ENCODE peak calls at places on chromosomes 16 and 17, in seven cellular contexts. P is cardiac fibroblast, Z is GM10248, A is omental fat pad, B is OCI-LY7, R is fibroblast of the aortic adventitia, D is adrenal gland. J is an unnamed sample.

GRCh38 chr17:47879028-47879585 is 16.9 kb upstream of the SP2 start:
- DNase-seq in P (peak; percentile 23), Z (no peak), A (no peak), B (no peak), R (no peak), D (no peak), J (no peak)

GRCh38 chr16:84949776-84950436 is 61.4 kb downstream of the ZDHHC7 start:
- DNase-seq in P (no peak), Z (no peak), A (no peak), B (no peak), R (no peak), D (no peak), J (no peak)

GRCh38 chr17:50562266-50563094 is 2.0 kb downstream of the CACNA1G start:
- DNase-seq in P (no peak), Z (no peak), A (no peak), B (no peak), R (no peak), D (no peak), J (no peak)

GRCh38 chr17:41496803-41497484 is 7.2 kb upstream of the KRT36 start:
- DNase-seq in P (peak; percentile 89), Z (peak; percentile 67), A (no peak), B (peak; percentile 67), R (peak; percentile 74), D (peak; percentile 49), J (peak; percentile 72)

GRCh38 chr17:1793447-1793806 is 31.6 kb downstream of the SERPINF1 start:
- DNase-seq in P (peak; percentile 11), Z (no peak), A (no peak), B (no peak), R (no peak), D (no peak), J (no peak)

GRCh38 chr17:74945543-74945942 is 9.8 kb downstream of the OTOP3 start:
- DNase-seq in P (no peak), Z (peak; percentile 76), A (no peak), B (no peak), R (no peak), D (no peak), J (no peak)

GRCh38 chr16:87536795-87537142 is 43.9 kb upstream of the ZCCHC14 start:
- DNase-seq in P (no peak), Z (no peak), A (no peak), B (no peak), R (no peak), D (no peak), J (no peak)

GRCh38 chr16:9868606-9869149 is 313.6 kb downstream of the GRIN2A start:
- DNase-seq in P (no peak), Z (no peak), A (no peak), B (no peak), R (no peak), D (no peak), J (no peak)

GRCh38 chr17:29569245-29569950 is 897 bp downstream of the TP53I13 start:
- DNase-seq in P (peak; percentile 28), Z (no peak), A (peak; percentile 22), B (no peak), R (no peak), D (peak; percentile 13), J (no peak)

GRCh38 chr17:77516902-77517301 is 376.1 kb downstream of the SEC14L1 start:
- DNase-seq in P (peak; percentile 82), Z (no peak), A (no peak), B (no peak), R (peak; percentile 55), D (no peak), J (no peak)

GRCh38 chr16:17351471-17352045 is 119.2 kb downstream of the XYLT1 start:
- DNase-seq in P (no peak), Z (no peak), A (no peak), B (no peak), R (no peak), D (no peak), J (no peak)

GRCh38 chr17:38914741-38915638 is 10.4 kb upstream of the LASP1NB start:
- DNase-seq in P (no peak), Z (no peak), A (no peak), B (no peak), R (no peak), D (no peak), J (no peak)

GRCh38 chr17:8275421-8276290 is 12.8 kb upstream of the RANGRF start:
- DNase-seq in P (no peak), Z (no peak), A (no peak), B (no peak), R (no peak), D (no peak), J (no peak)

GRCh38 chr16:3602320-3602653 is 9.1 kb downstream of the SLX4 start:
- DNase-seq in P (no peak), Z (no peak), A (no peak), B (no peak), R (no peak), D (no peak), J (no peak)

GRCh38 chr17:15920758-15921239 is 24.1 kb upstream of the ADORA2B start:
- DNase-seq in P (peak; percentile 98), Z (no peak), A (no peak), B (no peak), R (peak; percentile 98), D (no peak), J (no peak)

GRCh38 chr17:19570497-19571151 is 37.0 kb downstream of the SLC47A1 start:
- DNase-seq in P (no peak), Z (no peak), A (no peak), B (no peak), R (no peak), D (no peak), J (no peak)

GRCh38 chr17:56125830-56126819 is 27.1 kb upstream of the ANKFN1 start:
- DNase-seq in P (peak; percentile 48), Z (no peak), A (no peak), B (peak; percentile 10), R (peak; percentile 80), D (no peak), J (peak; percentile 38)

GRCh38 chr17:50660887-50661345 is 26.2 kb downstream of the ABCC3 start:
- DNase-seq in P (no peak), Z (no peak), A (no peak), B (no peak), R (no peak), D (no peak), J (no peak)

GRCh38 chr17:17783825-17784598 is 52.8 kb downstream of the SREBF1 start:
- DNase-seq in P (peak; percentile 38), Z (no peak), A (no peak), B (peak; percentile 89), R (peak; percentile 36), D (no peak), J (peak; percentile 42)

GRCh38 chr17:56292010-56292409 is 138.7 kb downstream of the ANKFN1 start:
- DNase-seq in P (peak; percentile 46), Z (no peak), A (no peak), B (no peak), R (peak; percentile 76), D (no peak), J (no peak)

GRCh38 chr17:27455914-27456680 is at the start of gene KSR1:
- DNase-seq in P (peak; percentile 69), Z (peak; percentile 93), A (peak; percentile 46), B (peak; percentile 82), R (peak; percentile 63), D (peak; percentile 83), J (peak; percentile 80)

GRCh38 chr16:72819345-72819744 is 228.6 kb downstream of the ZFHX3 start:
- DNase-seq in P (peak; percentile 79), Z (no peak), A (no peak), B (no peak), R (peak; percentile 36), D (peak; percentile 28), J (no peak)

GRCh38 chr17:41667280-41668008 is 21.2 kb upstream of the EIF1 start:
- DNase-seq in P (no peak), Z (peak; percentile 29), A (no peak), B (no peak), R (no peak), D (no peak), J (no peak)

GRCh38 chr16:724188-725040 is 1.8 kb downstream of the CCDC78 start:
- DNase-seq in P (no peak), Z (no peak), A (no peak), B (no peak), R (no peak), D (no peak), J (no peak)

GRCh38 chr17:82278786-82279379 is 5.4 kb upstream of the CSNK1D start:
- DNase-seq in P (no peak), Z (no peak), A (no peak), B (no peak), R (no peak), D (no peak), J (no peak)
- TF ChIP-seq CTCF in P (no peak), Z (no peak), A (no peak), B (no peak), R (no peak), D (no peak), J (no peak)

GRCh38 chr17:9406046-9406631 is 169.5 kb downstream of the STX8 start:
- DNase-seq in P (peak; percentile 23), Z (no peak), A (no peak), B (no peak), R (no peak), D (no peak), J (no peak)

GRCh38 chr17:9401434-9401833 is 174.2 kb downstream of the STX8 start:
- DNase-seq in P (peak; percentile 79), Z (no peak), A (no peak), B (no peak), R (peak; percentile 51), D (no peak), J (no peak)

GRCh38 chr17:9403207-9403606 is 172.4 kb downstream of the STX8 start:
- DNase-seq in P (no peak), Z (no peak), A (no peak), B (no peak), R (no peak), D (no peak), J (no peak)

GRCh38 chr17:9408381-9408780 is 167.2 kb downstream of the STX8 start:
- DNase-seq in P (peak; percentile 57), Z (no peak), A (no peak), B (no peak), R (peak; percentile 47), D (no peak), J (no peak)

DNA sequence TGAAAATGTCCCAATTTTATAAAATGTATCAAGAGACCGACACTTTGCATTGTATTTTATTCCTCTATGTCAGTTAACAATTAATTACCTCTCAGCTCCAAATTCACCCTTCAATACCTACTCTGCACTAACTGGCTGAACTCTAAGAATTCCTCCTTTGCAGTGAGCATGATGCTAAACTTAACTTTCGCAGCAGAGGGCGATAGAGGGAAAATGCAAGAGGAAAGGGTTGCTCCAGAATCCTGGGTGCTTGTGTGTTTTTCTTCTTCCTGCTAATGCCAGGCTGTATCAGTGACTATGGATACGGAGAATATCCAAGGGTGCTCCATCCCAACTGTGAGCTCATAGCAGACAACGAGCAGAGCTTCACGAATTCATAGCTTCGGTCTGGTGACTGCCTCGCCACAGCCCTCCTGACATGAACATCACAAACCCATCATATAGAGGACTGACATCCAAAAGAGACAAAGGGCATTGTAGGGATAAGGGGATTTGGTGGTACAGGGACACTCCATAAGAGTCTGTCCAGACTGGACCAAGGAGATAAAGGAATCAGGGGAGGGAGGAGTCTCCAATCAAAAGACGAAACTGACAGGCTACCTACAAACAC is 172.9 kb downstream of the STX8 start:
- DNase-seq in P (peak; percentile 62), Z (peak; percentile 47), A (no peak), B (peak; percentile 16), R (peak; percentile 33), D (no peak), J (peak; percentile 48)
- TF ChIP-seq CTCF in P (peak; percentile 57), Z (peak; percentile 55), A (no peak), B (peak; percentile 75), R (peak; percentile 51), D (peak; percentile 35), J (peak; percentile 63)

GRCh38 chr17:57906910-57907309 is 48.3 kb downstream of the CUEDC1 start:
- DNase-seq in P (no peak), Z (no peak), A (no peak), B (no peak), R (no peak), D (no peak), J (no peak)
- TF ChIP-seq CTCF in P (peak; percentile 12), Z (no peak), A (no peak), B (no peak), R (no peak), D (no peak), J (peak; percentile 27)

GRCh38 chr17:556431-556995 is 158.1 kb downstream of the VPS53 start:
- DNase-seq in P (no peak), Z (no peak), A (no peak), B (no peak), R (peak; percentile 46), D (no peak), J (no peak)
- TF ChIP-seq CTCF in P (no peak), Z (no peak), A (no peak), B (no peak), R (peak; percentile 7), D (no peak), J (no peak)

J was measured in endothelial cell.